ENCODE peak calls at places on chromosomes 2 and 18, in five cellular contexts. One of them, this sample, is unnamed.

GRCh38 chr2:240730506-240731326 is 39.0 kb downstream of the AQP12A start:
- DNase-seq in endodermal cell: no peak
- DNase-seq in breast epithelium: no peak
- DNase-seq in GM12878: no peak
- DNase-seq in hepatocyte: no peak
- DNase-seq in this sample: peak; percentile 92

GRCh38 chr18:74493689-74494088 is 2.5 kb upstream of the CNDP2 start:
- DNase-seq in endodermal cell: peak; percentile 76
- DNase-seq in breast epithelium: no peak
- DNase-seq in GM12878: no peak
- DNase-seq in hepatocyte: peak; percentile 75
- DNase-seq in this sample: peak; percentile 72

GRCh38 chr2:219218279-219219112 is at the start of gene ABCB6:
- DNase-seq in endodermal cell: peak; percentile 97
- DNase-seq in breast epithelium: peak; percentile 94
- DNase-seq in GM12878: peak; percentile 63
- DNase-seq in hepatocyte: peak; percentile 96
- DNase-seq in this sample: peak; percentile 98

GRCh38 chr2:236403811-236404210 is 139.6 kb upstream of the ASB18 start:
- DNase-seq in endodermal cell: no peak
- DNase-seq in breast epithelium: no peak
- DNase-seq in GM12878: no peak
- DNase-seq in hepatocyte: no peak
- DNase-seq in this sample: no peak

GRCh38 chr18:3151379-3152264 is 68.1 kb downstream of the MYOM1 start:
- DNase-seq in endodermal cell: no peak
- DNase-seq in breast epithelium: no peak
- DNase-seq in GM12878: no peak
- DNase-seq in hepatocyte: peak; percentile 35
- DNase-seq in this sample: no peak

GRCh38 chr2:37506407-37507068 is 162.1 kb downstream of the QPCT start:
- DNase-seq in endodermal cell: no peak
- DNase-seq in breast epithelium: no peak
- DNase-seq in GM12878: no peak
- DNase-seq in hepatocyte: peak; percentile 8
- DNase-seq in this sample: no peak

GRCh38 chr18:49510393-49511115 is 23.5 kb upstream of the C18orf32 start:
- DNase-seq in endodermal cell: peak; percentile 84
- DNase-seq in breast epithelium: no peak
- DNase-seq in GM12878: no peak
- DNase-seq in hepatocyte: peak; percentile 72
- DNase-seq in this sample: peak; percentile 68

GRCh38 chr2:234256516-234256915 is 206.0 kb downstream of the SPP2 start:
- DNase-seq in endodermal cell: peak; percentile 83
- DNase-seq in breast epithelium: no peak
- DNase-seq in GM12878: no peak
- DNase-seq in hepatocyte: no peak
- DNase-seq in this sample: no peak

GRCh38 chr2:75710577-75711253 is at the start of gene GCFC2:
- DNase-seq in endodermal cell: peak; percentile 95
- DNase-seq in breast epithelium: peak; percentile 79
- DNase-seq in GM12878: peak; percentile 58
- DNase-seq in hepatocyte: peak; percentile 94
- DNase-seq in this sample: peak; percentile 93
- TF ChIP-seq CTCF in endodermal cell: peak; percentile 73
- TF ChIP-seq CTCF in breast epithelium: no peak
- TF ChIP-seq CTCF in GM12878: peak; percentile 47
- TF ChIP-seq CTCF in hepatocyte: peak; percentile 52
- TF ChIP-seq CTCF in this sample: peak; percentile 53

GRCh38 chr2:138274421-138275291 is 226.9 kb upstream of the SPOPL start:
- DNase-seq in endodermal cell: no peak
- DNase-seq in breast epithelium: no peak
- DNase-seq in GM12878: no peak
- DNase-seq in hepatocyte: no peak
- DNase-seq in this sample: no peak
- H3K27ac ChIP-seq in endodermal cell: no peak overlapping the region
- H3K27ac ChIP-seq in breast epithelium: no peak overlapping the region
- H3K27ac ChIP-seq in GM12878: no peak overlapping the region
- H3K27ac ChIP-seq in hepatocyte: peak overlapping the region; percentile 22
- H3K27ac ChIP-seq in this sample: no peak overlapping the region

GRCh38 chr18:59232309-59233016 is 12.5 kb downstream of the GRP start:
- DNase-seq in endodermal cell: peak; percentile 79
- DNase-seq in breast epithelium: no peak
- DNase-seq in GM12878: no peak
- DNase-seq in hepatocyte: no peak
- DNase-seq in this sample: no peak
- H3K27me3 ChIP-seq in endodermal cell: peaks cover 20% of the 10 kb centered on the region
- H3K27me3 ChIP-seq in breast epithelium: no peaks in the 10 kb centered on the region
- H3K27me3 ChIP-seq in GM12878: peaks cover 6% of the 10 kb centered on the region
- H3K27me3 ChIP-seq in hepatocyte: peaks cover 37% of the 10 kb centered on the region
- H3K27me3 ChIP-seq in this sample: no peaks in the 10 kb centered on the region

DNA sequence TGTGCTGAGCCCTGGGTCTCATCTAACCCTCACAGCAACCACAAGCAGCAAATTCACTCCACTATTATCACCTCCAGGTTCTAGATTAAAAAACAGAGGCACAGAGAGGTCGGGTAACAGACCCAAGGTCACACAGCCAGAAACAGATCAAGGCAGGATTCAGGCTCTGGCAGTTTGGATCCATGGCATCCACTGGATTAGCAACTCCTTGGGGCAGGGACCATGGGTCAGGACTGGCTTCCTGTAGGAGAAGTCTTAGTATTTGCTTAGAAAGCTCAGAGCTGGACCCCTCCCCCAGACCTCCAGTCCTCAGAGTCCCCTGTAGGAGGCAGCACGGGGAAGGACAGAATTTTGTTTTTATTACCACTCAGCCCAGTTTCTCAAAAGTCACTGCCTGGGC is 34.4 kb downstream of the ZFP36L2 start:
- DNase-seq in endodermal cell: peak; percentile 84
- DNase-seq in breast epithelium: no peak
- DNase-seq in GM12878: no peak
- DNase-seq in hepatocyte: no peak
- DNase-seq in this sample: no peak
- TF ChIP-seq CTCF in endodermal cell: peak; percentile 77
- TF ChIP-seq CTCF in breast epithelium: no peak
- TF ChIP-seq CTCF in GM12878: no peak
- TF ChIP-seq CTCF in hepatocyte: peak; percentile 29
- TF ChIP-seq CTCF in this sample: peak; percentile 22

GRCh38 chr2:217893440-217893839 is 109.4 kb downstream of the TNS1 start:
- DNase-seq in endodermal cell: no peak
- DNase-seq in breast epithelium: no peak
- DNase-seq in GM12878: no peak
- DNase-seq in hepatocyte: no peak
- DNase-seq in this sample: no peak

GRCh38 chr2:217889656-217890055 is 113.1 kb downstream of the TNS1 start:
- DNase-seq in endodermal cell: no peak
- DNase-seq in breast epithelium: no peak
- DNase-seq in GM12878: no peak
- DNase-seq in hepatocyte: no peak
- DNase-seq in this sample: no peak

GRCh38 chr2:217890445-217890844 is 112.3 kb downstream of the TNS1 start:
- DNase-seq in endodermal cell: no peak
- DNase-seq in breast epithelium: no peak
- DNase-seq in GM12878: no peak
- DNase-seq in hepatocyte: peak; percentile 54
- DNase-seq in this sample: peak; percentile 32

GRCh38 chr2:217895070-217895635 is 107.6 kb downstream of the TNS1 start:
- DNase-seq in endodermal cell: no peak
- DNase-seq in breast epithelium: no peak
- DNase-seq in GM12878: no peak
- DNase-seq in hepatocyte: no peak
- DNase-seq in this sample: no peak

DNA sequence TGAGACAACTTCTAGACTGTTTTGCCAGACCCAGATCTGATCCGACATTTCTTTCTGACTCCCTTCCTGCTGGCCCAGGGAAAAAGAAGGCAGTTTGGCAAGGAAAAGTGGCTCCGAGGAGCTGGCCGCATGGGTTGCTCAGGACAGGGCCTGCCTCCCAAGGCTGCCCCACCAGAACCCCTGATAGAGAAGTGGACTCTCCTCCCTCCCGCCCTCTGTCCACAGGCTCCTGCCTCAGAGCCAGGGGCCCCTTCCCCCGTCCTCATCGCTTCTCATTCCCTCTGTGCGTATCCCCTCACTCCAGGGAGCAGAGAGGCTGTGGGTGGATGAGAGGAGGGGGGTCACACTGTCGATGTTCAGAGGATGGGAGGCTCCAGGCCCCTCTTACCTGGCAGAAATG is 110.2 kb downstream of the TNS1 start:
- DNase-seq in endodermal cell: no peak
- DNase-seq in breast epithelium: no peak
- DNase-seq in GM12878: no peak
- DNase-seq in hepatocyte: no peak
- DNase-seq in this sample: no peak
- H3K27ac ChIP-seq in endodermal cell: no peak overlapping the region
- H3K27ac ChIP-seq in breast epithelium: peak overlapping the region; percentile 45
- H3K27ac ChIP-seq in GM12878: no peak overlapping the region
- H3K27ac ChIP-seq in hepatocyte: no peak overlapping the region
- H3K27ac ChIP-seq in this sample: no peak overlapping the region

This sample was measured in WERI-Rb-1.